ENCODE peak calls at places on chromosomes 12 and 14, in five cellular contexts. L is A549, V is transverse colon, J is right lobe of liver, Z is sigmoid colon. R is an unnamed sample.

GRCh38 chr14:104573930-104574329 is 5.6 kb upstream of the C14orf180 start:
- DNase-seq in L (no peak), V (no peak), J (no peak), Z (no peak), R (no peak)

GRCh38 chr14:90599748-90600507 is 203.1 kb downstream of the CALM1 start:
- DNase-seq in L (peak; percentile 35), V (no peak), J (no peak), Z (peak; percentile 53), R (no peak)

GRCh38 chr12:128365831-128366231 is 98.9 kb downstream of the TMEM132C start:
- DNase-seq in L (no peak), V (no peak), J (no peak), Z (peak; percentile 72), R (no peak)

GRCh38 chr14:24271134-24271833 is at the start of gene RABGGTA:
- DNase-seq in L (peak; percentile 93), V (peak; percentile 93), J (peak; percentile 89), Z (peak; percentile 91), R (peak; percentile 90)

GRCh38 chr14:37668646-37669045 is 73.2 kb downstream of the TTC6 start:
- DNase-seq in L (no peak), V (no peak), J (no peak), Z (no peak), R (no peak)

GRCh38 chr14:75426332-75427125 is 1.3 kb upstream of the JDP2 start:
- DNase-seq in L (no peak), V (no peak), J (no peak), Z (no peak), R (no peak)

GRCh38 chr14:104968541-104969401 is 9.4 kb downstream of the AHNAK2 start:
- DNase-seq in L (peak; percentile 79), V (no peak), J (no peak), Z (peak; percentile 88), R (no peak)

GRCh38 chr12:62913380-62913779 is 21.6 kb downstream of the PPM1H start:
- DNase-seq in L (no peak), V (no peak), J (no peak), Z (no peak), R (no peak)

GRCh38 chr12:111819191-111820158 is 22.6 kb upstream of the MAPKAPK5 start:
- DNase-seq in L (no peak), V (peak; percentile 42), J (peak; percentile 7), Z (no peak), R (no peak)

GRCh38 chr14:69547701-69548348 is 26.8 kb downstream of the CCDC177 start:
- DNase-seq in L (no peak), V (no peak), J (no peak), Z (no peak), R (no peak)

GRCh38 chr14:45271858-45272537 is 19.0 kb upstream of the MIS18BP1 start:
- DNase-seq in L (no peak), V (no peak), J (no peak), Z (no peak), R (no peak)

GRCh38 chr12:41073633-41074576 is 114.2 kb upstream of the PDZRN4 start:
- DNase-seq in L (no peak), V (no peak), J (no peak), Z (no peak), R (no peak)

GRCh38 chr14:23118506-23119361 is at the start of gene CEBPE:
- DNase-seq in L (no peak), V (no peak), J (no peak), Z (peak; percentile 64), R (no peak)

GRCh38 chr14:55754471-55754870 is 174.5 kb downstream of the KTN1 start:
- DNase-seq in L (no peak), V (no peak), J (no peak), Z (no peak), R (no peak)

GRCh38 chr14:87483651-87484260 is 509.2 kb downstream of the GALC start:
- DNase-seq in L (no peak), V (no peak), J (no peak), Z (no peak), R (peak; percentile 55)

GRCh38 chr14:69094481-69094880 is 58.4 kb downstream of the DCAF5 start:
- DNase-seq in L (no peak), V (no peak), J (no peak), Z (no peak), R (no peak)

GRCh38 chr14:57245941-57246340 is 22.8 kb downstream of the EXOC5 start:
- DNase-seq in L (no peak), V (no peak), J (no peak), Z (no peak), R (no peak)

GRCh38 chr14:38255673-38256357 is at the start of gene CLEC14A:
- DNase-seq in L (no peak), V (no peak), J (peak; percentile 58), Z (no peak), R (no peak)

GRCh38 chr12:63994704-63995103 is 150.2 kb downstream of the SRGAP1 start:
- DNase-seq in L (no peak), V (no peak), J (no peak), Z (no peak), R (no peak)

GRCh38 chr12:63991036-63991547 is 146.6 kb downstream of the SRGAP1 start:
- DNase-seq in L (no peak), V (no peak), J (no peak), Z (no peak), R (no peak)

GRCh38 chr12:64001439-64001838 is 156.9 kb downstream of the SRGAP1 start:
- DNase-seq in L (no peak), V (no peak), J (no peak), Z (no peak), R (no peak)

GRCh38 chr12:63997198-63997597 is 152.7 kb downstream of the SRGAP1 start:
- DNase-seq in L (no peak), V (no peak), J (no peak), Z (no peak), R (no peak)

DNA sequence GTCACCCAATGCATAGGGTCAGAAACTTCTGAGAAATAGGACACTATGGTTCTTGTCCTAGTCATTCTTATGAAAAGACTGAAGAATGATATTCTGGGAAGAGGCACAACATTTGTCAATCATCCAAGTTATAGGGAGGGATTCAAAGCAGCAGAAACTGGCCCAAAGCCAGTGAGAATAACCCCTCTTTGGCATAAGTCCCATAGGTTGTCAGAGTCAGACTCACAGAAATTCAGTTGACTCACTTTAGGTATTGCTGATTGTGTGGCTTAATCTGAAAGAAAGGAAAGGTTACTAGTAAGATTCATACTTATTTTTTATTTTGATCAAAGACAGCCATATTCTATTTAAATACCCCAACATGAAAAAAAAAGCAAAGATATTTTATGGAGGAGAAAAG is 151.0 kb downstream of the SRGAP1 start:
- DNase-seq in L (no peak), V (no peak), J (no peak), Z (no peak), R (no peak)
- TF ChIP-seq POLR2A in L (no peak), V (no peak), J (no peak), Z (no peak), R (no peak)

GRCh38 chr12:65188179-65188709 is 18.9 kb downstream of the LEMD3 start:
- DNase-seq in L (no peak), V (no peak), J (no peak), Z (no peak), R (no peak)
- H3K4me1 ChIP-seq in L (peaks cover 7% of the 10 kb centered on the region), V (peaks cover 24% of the 10 kb centered on the region), J (peaks cover 20% of the 10 kb centered on the region), Z (peaks cover 11% of the 10 kb centered on the region), R (peaks cover 18% of the 10 kb centered on the region)

GRCh38 chr12:49322708-49323523 is at the start of gene TROAP:
- DNase-seq in L (peak; percentile 98), V (peak; percentile 98), J (peak; percentile 96), Z (peak; percentile 99), R (peak; percentile 97)
- TF ChIP-seq POLR2A in L (peak; percentile 94), V (peak; percentile 46), J (no peak), Z (peak; percentile 36), R (no peak)

GRCh38 chr12:131990980-131991305 is 41.2 kb downstream of the EP400 start:
- DNase-seq in L (no peak), V (no peak), J (peak; percentile 18), Z (no peak), R (no peak)
- H3K4me1 ChIP-seq in L (peaks cover 11% of the 10 kb centered on the region), V (no peaks in the 10 kb centered on the region), J (no peaks in the 10 kb centered on the region), Z (no peaks in the 10 kb centered on the region), R (peaks cover 3% of the 10 kb centered on the region)

GRCh38 chr12:124914392-124915248 is at the start of gene UBC:
- DNase-seq in L (peak; percentile 97), V (peak; percentile 95), J (peak; percentile 94), Z (peak; percentile 98), R (peak; percentile 93)

GRCh38 chr12:124910561-124911478 is 3.6 kb downstream of the UBC start:
- DNase-seq in L (peak; percentile 72), V (no peak), J (no peak), Z (no peak), R (no peak)

GRCh38 chr12:124915249-124916236 is 1.1 kb upstream of the UBC start:
- DNase-seq in L (peak; percentile 86), V (peak; percentile 73), J (peak; percentile 80), Z (peak; percentile 80), R (peak; percentile 60)

GRCh38 chr12:124916370-124917134 is 2.1 kb upstream of the UBC start:
- DNase-seq in L (peak; percentile 96), V (peak; percentile 84), J (peak; percentile 83), Z (peak; percentile 92), R (peak; percentile 83)

DNA sequence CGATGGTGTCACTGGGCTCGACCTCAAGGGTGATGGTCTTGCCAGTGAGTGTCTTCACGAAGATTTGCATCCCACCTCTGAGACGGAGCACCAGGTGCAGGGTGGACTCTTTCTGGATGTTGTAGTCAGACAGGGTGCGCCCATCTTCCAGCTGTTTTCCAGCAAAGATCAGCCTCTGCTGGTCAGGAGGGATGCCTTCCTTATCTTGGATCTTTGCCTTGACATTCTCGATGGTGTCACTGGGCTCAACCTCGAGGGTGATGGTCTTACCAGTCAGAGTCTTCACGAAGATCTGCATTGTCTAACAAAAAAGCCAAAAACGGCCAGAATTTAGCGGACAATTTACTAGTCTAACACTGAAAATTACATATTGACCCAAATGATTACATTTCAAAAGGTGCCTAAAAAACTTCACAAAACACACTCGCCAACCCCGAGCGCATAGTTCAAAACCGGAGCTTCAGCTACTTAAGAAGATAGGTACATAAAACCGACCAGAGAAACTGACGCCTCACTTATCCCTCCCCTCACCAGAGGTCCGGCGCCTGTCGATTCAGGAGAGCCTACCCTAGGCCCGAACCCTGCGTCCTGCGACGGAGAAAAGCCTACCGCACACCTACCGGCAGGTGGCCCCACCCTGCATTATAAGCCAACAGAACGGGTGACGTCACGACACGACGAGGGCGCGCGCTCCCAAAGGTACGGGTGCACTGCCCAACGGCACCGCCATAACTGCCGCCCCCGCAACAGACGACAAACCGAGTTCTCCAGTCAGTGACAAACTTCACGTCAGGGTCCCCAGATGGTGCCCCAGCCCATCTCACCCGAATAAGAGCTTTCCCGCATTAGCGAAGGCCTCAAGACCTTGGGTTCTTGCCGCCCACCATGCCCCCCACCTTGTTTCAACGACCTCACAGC is 717 bp downstream of the UBC start:
- DNase-seq in L (peak; percentile 94), V (peak; percentile 94), J (peak; percentile 90), Z (peak; percentile 94), R (peak; percentile 91)
- TF ChIP-seq POLR2A in L (peak; percentile 48), V (no peak), J (no peak), Z (no peak), R (no peak)

GRCh38 chr14:99599440-99599839 is 4.6 kb downstream of the CCDC85C start:
- DNase-seq in L (no peak), V (no peak), J (no peak), Z (no peak), R (no peak)
- H3K4me1 ChIP-seq in L (peaks cover 79% of the 10 kb centered on the region), V (peaks cover 85% of the 10 kb centered on the region), J (peaks cover 52% of the 10 kb centered on the region), Z (peaks cover 72% of the 10 kb centered on the region), R (peaks cover 91% of the 10 kb centered on the region)

GRCh38 chr12:45388545-45388944 is 172.7 kb downstream of the ANO6 start:
- DNase-seq in L (peak; percentile 51), V (peak; percentile 15), J (no peak), Z (no peak), R (no peak)
- TF ChIP-seq POLR2A in L (no peak), V (no peak), J (no peak), Z (no peak), R (no peak)

R was measured in stomach.